ENCODE peak calls at places on chromosome 7, in six cellular contexts. B is K562, D is H1, Y is GM12891, K is HepG2, U is GM12878. G is an unnamed sample.

GRCh38 chr7:155441856-155442255 is 16.1 kb upstream of the EN2 start:
- DNase-seq in B (no peak), K (no peak), U (no peak), Y (no peak), D (no peak), G (no peak)

GRCh38 chr7:111953611-111954010 is 252.6 kb downstream of the DOCK4 start:
- DNase-seq in U (peak), K (peak), B (no peak), Y (no peak), D (no peak), G (no peak)

GRCh38 chr7:129646369-129647021 is 35.0 kb downstream of the NRF1 start:
- DNase-seq in Y (no peak), B (no peak), K (no peak), D (no peak), U (no peak), G (no peak)

GRCh38 chr7:362416-363096 is 72.6 kb downstream of the FOXL3 start:
- DNase-seq in K (no peak), D (no peak), Y (no peak), B (no peak), U (no peak), G (no peak)

GRCh38 chr7:101134399-101134980 is 7.6 kb downstream of the SERPINE1 start:
- DNase-seq in Y (no peak), D (no peak), U (no peak), K (no peak), B (no peak), G (no peak)

GRCh38 chr7:157676001-157676400 is 339.2 kb downstream of the DNAJB6 start:
- DNase-seq in U (no peak), B (no peak), Y (no peak), K (no peak), D (no peak), G (no peak)

GRCh38 chr7:11703829-11704228 is 128.2 kb downstream of the THSD7A start:
- DNase-seq in U (no peak), K (no peak), D (no peak), B (no peak), Y (no peak), G (no peak)

GRCh38 chr7:151013728-151014497 is 10.4 kb downstream of the ATG9B start:
- DNase-seq in K (no peak), B (peak), U (peak), D (peak), Y (peak), G (peak)

GRCh38 chr7:21370283-21370982 is 57.5 kb upstream of the SP4 start:
- DNase-seq in U (no peak), Y (no peak), D (no peak), B (no peak), K (no peak), G (no peak)

GRCh38 chr7:107960306-107960705 is 42.7 kb downstream of the LAMB1 start:
- DNase-seq in B (no peak), U (no peak), K (no peak), Y (no peak), D (no peak), G (no peak)

GRCh38 chr7:79936281-79936983 is 198.2 kb upstream of the GNAI1 start:
- DNase-seq in B (no peak), U (no peak), D (no peak), Y (no peak), K (no peak), G (no peak)

GRCh38 chr7:6271694-6272371 is 591 bp downstream of the CYTH3 start:
- DNase-seq in K (no peak), Y (no peak), B (peak), D (no peak), U (no peak), G (peak)

GRCh38 chr7:35004531-35005096 is 32.7 kb downstream of the DPY19L1 start:
- DNase-seq in Y (no peak), K (peak), B (no peak), D (no peak), U (no peak), G (no peak)

GRCh38 chr7:157457355-157458253 is 120.8 kb downstream of the DNAJB6 start:
- DNase-seq in Y (no peak), U (no peak), D (no peak), B (no peak), K (no peak), G (no peak)

GRCh38 chr7:148356303-148356702 is 234.3 kb upstream of the C7orf33 start:
- DNase-seq in U (no peak), K (no peak), B (no peak), D (no peak), Y (no peak), G (no peak)

GRCh38 chr7:16764942-16765341 is 11.4 kb downstream of the TSPAN13 start:
- DNase-seq in U (no peak), B (no peak), K (no peak), Y (no peak), D (no peak), G (no peak)

GRCh38 chr7:1979591-1980560 is 252.9 kb downstream of the MAD1L1 start:
- DNase-seq in D (no peak), B (peak), K (no peak), U (no peak), Y (peak), G (peak)

GRCh38 chr7:11831383-11831726 is 643 bp downstream of the THSD7A start:
- DNase-seq in B (no peak), Y (no peak), K (no peak), D (no peak), U (no peak), G (no peak)

GRCh38 chr7:6545398-6546126 is 5.7 kb downstream of the GRID2IP start:
- DNase-seq in K (no peak), Y (no peak), B (no peak), D (no peak), U (no peak), G (no peak)

GRCh38 chr7:45064047-45064725 is 24.6 kb downstream of the NACAD start:
- DNase-seq in B (no peak), Y (no peak), K (no peak), D (no peak), U (no peak), G (no peak)

GRCh38 chr7:65269150-65269856 is 104.4 kb upstream of the ZNF92 start:
- DNase-seq in D (peak), Y (no peak), B (peak), U (peak), K (peak), G (no peak)

GRCh38 chr7:36692444-36692843 is 31.9 kb downstream of the AOAH start:
- DNase-seq in Y (no peak), K (no peak), U (no peak), B (no peak), D (no peak), G (no peak)

GRCh38 chr7:128948312-128948973 is 10.7 kb downstream of the IRF5 start:
- DNase-seq in B (no peak), Y (no peak), K (no peak), D (no peak), U (no peak), G (no peak)

GRCh38 chr7:123750389-123751230 is 1.8 kb upstream of the WASL start:
- DNase-seq in U (no peak), D (no peak), Y (no peak), K (no peak), B (no peak), G (no peak)

GRCh38 chr7:37420931-37421330 is 27.7 kb downstream of the ELMO1 start:
- DNase-seq in Y (no peak), K (no peak), U (no peak), B (no peak), D (no peak), G (no peak)

GRCh38 chr7:32587431-32587948 is 92.2 kb downstream of the AVL9 start:
- DNase-seq in Y (no peak), K (peak), D (no peak), B (no peak), U (no peak), G (no peak)

GRCh38 chr7:33806284-33807157 is 98.8 kb upstream of the BMPER start:
- DNase-seq in B (no peak), Y (no peak), D (no peak), K (peak), U (no peak), G (no peak)

DNA sequence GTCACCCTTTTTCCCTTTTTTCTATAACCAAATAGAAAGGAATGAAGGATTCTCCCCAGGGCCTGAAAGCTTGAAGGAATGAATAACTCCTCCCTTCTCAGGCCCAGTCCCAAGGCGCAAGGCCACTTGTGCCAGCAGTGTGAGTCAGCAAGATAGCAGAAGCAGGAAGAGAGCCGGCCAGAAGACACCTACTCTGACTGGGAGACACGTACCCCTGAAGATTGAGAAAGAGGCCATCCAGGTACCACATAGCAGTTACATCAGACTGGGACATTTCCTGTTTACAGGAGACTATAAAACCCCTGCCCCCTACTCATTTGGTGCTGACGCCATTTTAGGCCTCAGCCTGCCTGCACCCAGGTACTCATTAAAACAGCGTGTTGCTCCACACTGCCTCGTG is 65.5 kb downstream of the LRRC17 start:
- DNase-seq in B (no peak), Y (no peak), D (no peak), U (no peak), K (no peak), G (no peak)
- TF ChIP-seq POLR2A in B (peak), Y (no peak), D (no peak), U (no peak), K (no peak), G (no peak)

GRCh38 chr7:105354383-105354782 is 34.3 kb downstream of the SRPK2 start:
- DNase-seq in Y (no peak), U (no peak), D (no peak), B (no peak), K (no peak), G (no peak)

GRCh38 chr7:105355701-105356100 is 33.0 kb downstream of the SRPK2 start:
- DNase-seq in B (no peak), Y (no peak), D (no peak), K (no peak), U (no peak), G (no peak)

GRCh38 chr7:105352018-105352612 is 36.6 kb downstream of the SRPK2 start:
- DNase-seq in Y (peak), K (no peak), D (no peak), B (no peak), U (peak), G (peak)

GRCh38 chr7:105352922-105353668 is 35.6 kb downstream of the SRPK2 start:
- DNase-seq in K (no peak), B (no peak), Y (no peak), D (no peak), U (no peak), G (no peak)

DNA sequence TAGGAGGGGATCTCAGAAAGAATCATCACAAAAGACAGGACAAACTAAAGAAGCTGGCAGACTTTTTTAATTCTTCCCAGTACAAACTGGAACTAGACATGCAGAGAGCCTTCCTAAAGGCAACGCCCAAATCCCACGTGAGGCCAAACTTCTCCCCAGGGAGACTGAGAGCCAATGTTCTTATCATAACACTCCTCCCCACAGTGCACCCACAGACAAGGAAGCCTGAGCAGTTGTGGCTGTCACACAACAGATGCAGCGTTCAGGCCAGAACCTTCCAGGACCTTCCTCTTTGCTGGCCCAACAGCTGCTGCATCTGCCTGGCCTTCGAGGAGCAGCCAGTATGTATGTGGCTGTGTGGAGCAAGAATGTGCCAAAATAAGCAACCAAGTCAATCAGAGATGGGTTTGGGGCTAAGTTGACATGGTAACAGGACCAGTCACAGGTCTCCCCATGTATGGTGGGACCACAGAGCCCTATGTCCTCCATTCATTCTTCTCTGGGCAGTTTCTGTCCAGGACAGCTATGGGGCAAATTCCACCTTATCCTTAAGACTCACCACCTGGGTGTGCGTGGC is 34.9 kb downstream of the SRPK2 start:
- DNase-seq in U (no peak), B (peak), Y (no peak), D (no peak), K (no peak), G (no peak)
- TF ChIP-seq TAF1 in U (no peak), B (no peak), Y (no peak), D (no peak), K (no peak), G (no peak)

GRCh38 chr7:17966706-17967105 is 26.4 kb upstream of the SNX13 start:
- DNase-seq in D (no peak), B (no peak), U (no peak), K (no peak), Y (no peak), G (no peak)

GRCh38 chr7:17971392-17971791 is 31.1 kb upstream of the SNX13 start:
- DNase-seq in Y (no peak), D (no peak), K (no peak), B (no peak), U (no peak), G (no peak)

GRCh38 chr7:17963281-17963680 is 23.0 kb upstream of the SNX13 start:
- DNase-seq in D (no peak), U (no peak), B (no peak), K (peak), Y (no peak), G (no peak)

GRCh38 chr7:17965600-17965999 is 25.3 kb upstream of the SNX13 start:
- DNase-seq in D (no peak), B (no peak), K (no peak), Y (no peak), U (no peak), G (no peak)

DNA sequence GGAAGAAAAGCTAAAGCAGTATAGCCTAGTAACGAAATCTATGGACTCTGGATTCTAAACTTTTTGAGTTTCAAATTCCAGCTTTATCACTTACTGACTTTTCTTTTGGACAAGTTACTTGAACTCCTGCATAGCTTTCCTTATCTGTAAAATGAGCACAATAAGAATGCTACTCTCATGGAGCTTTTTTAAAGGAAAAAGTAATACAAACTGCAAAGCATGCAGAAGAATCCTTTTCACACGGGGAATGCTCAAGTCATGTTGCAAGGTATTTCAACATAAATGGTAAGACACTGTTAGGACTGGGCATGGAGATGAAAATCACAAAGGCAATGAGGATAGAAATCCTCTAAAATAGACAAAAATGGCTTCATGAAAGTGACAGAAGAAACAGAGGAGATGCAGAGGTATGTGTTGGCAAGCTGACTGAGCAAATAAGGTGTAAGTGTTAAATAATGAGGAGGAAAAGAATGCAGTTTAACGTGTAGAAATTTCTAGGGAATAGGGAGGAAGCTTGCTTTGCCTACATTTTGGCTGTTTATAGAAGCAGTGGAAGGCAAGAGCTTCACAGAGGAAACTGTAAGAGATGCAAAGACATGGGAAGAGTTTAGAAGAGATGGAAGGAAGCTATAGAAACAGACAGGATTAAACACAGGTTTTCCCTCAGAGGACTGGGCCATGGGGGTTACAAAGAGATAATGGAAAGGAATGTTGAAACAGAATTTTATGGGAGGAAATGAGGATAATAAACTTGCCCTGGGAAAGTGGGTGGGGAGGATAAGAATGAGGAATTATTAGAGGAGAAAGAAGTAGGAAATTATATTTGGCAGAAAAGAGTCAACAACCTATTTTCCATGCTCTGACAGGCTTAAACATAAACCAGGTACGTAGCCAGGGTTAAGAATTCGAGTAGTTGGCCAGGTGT is 28.8 kb upstream of the SNX13 start:
- DNase-seq in K (no peak), U (no peak), D (no peak), Y (no peak), B (no peak), G (no peak)
- TF ChIP-seq POLR2A in K (no peak), U (no peak), D (no peak), Y (no peak), B (no peak), G (no peak)

GRCh38 chr7:117323877-117324699 is 1.2 kb upstream of the WNT2 start:
- DNase-seq in D (no peak), U (no peak), Y (no peak), K (no peak), B (no peak), G (no peak)
- TF ChIP-seq TAF1 in D (no peak), U (no peak), Y (no peak), K (no peak), B (no peak), G (no peak)

GRCh38 chr7:26278769-26279168 is 12.9 kb upstream of the SNX10 start:
- DNase-seq in Y (no peak), U (no peak), D (no peak), K (peak), B (peak), G (no peak)
- TF ChIP-seq POLR2A in Y (no peak), U (no peak), D (no peak), K (no peak), B (no peak), G (no peak)

GRCh38 chr7:27068316-27068715 is 27.5 kb downstream of the HOXA1 start:
- DNase-seq in D (no peak), B (no peak), U (no peak), Y (no peak), K (no peak), G (no peak)

GRCh38 chr7:27071622-27072390 is 24.0 kb downstream of the HOXA1 start:
- DNase-seq in B (peak), K (no peak), Y (no peak), D (no peak), U (no peak), G (no peak)

GRCh38 chr7:27078616-27079233 is 17.1 kb downstream of the HOXA1 start:
- DNase-seq in U (no peak), B (no peak), D (no peak), K (no peak), Y (no peak), G (no peak)

DNA sequence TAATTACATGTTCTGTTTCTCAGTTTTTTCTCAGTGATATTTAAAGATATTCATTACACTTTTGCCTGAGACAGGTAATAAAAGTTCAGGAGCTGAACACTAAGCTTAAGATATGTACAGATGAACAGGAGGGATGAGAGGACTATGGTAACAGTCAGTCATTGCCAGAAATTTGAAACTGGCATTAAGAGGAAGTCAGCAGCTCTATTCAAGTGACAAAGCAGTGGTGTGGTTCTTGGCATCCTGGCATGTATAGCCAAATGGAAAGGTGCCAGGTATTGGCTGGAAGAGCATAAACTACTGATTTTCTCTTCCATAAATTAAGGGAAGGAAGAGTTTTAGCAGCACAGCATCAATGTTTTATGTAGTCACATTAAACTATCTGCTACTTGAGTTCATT is 22.7 kb downstream of the HOXA1 start:
- DNase-seq in D (no peak), U (no peak), K (no peak), Y (no peak), B (no peak), G (no peak)
- TF ChIP-seq TAF1 in D (no peak), U (no peak), K (no peak), Y (no peak), B (no peak), G (no peak)

GRCh38 chr7:94403546-94403945 is 8.9 kb downstream of the COL1A2 start:
- DNase-seq in Y (no peak), K (no peak), B (no peak), D (no peak), U (no peak), G (no peak)
- TF ChIP-seq POLR2A in Y (no peak), K (no peak), B (no peak), D (no peak), U (no peak), G (no peak)

GRCh38 chr7:54253036-54253373 is 289.2 kb upstream of the VSTM2A start:
- DNase-seq in K (no peak), D (no peak), U (no peak), B (no peak), Y (no peak), G (no peak)
- TF ChIP-seq TAF1 in K (no peak), D (no peak), U (no peak), B (no peak), Y (no peak), G (no peak)

GRCh38 chr7:42207420-42207819 is 29.6 kb downstream of the GLI3 start:
- DNase-seq in B (no peak), K (no peak), U (no peak), D (no peak), Y (no peak), G (no peak)

GRCh38 chr7:42198296-42198695 is 38.7 kb downstream of the GLI3 start:
- DNase-seq in U (no peak), K (no peak), B (no peak), D (no peak), Y (no peak), G (no peak)

GRCh38 chr7:42203336-42203735 is 33.7 kb downstream of the GLI3 start:
- DNase-seq in B (no peak), Y (no peak), K (no peak), U (no peak), D (no peak), G (no peak)

GRCh38 chr7:42198974-42199668 is 37.9 kb downstream of the GLI3 start:
- DNase-seq in Y (no peak), B (no peak), U (no peak), D (no peak), K (no peak), G (no peak)

DNA sequence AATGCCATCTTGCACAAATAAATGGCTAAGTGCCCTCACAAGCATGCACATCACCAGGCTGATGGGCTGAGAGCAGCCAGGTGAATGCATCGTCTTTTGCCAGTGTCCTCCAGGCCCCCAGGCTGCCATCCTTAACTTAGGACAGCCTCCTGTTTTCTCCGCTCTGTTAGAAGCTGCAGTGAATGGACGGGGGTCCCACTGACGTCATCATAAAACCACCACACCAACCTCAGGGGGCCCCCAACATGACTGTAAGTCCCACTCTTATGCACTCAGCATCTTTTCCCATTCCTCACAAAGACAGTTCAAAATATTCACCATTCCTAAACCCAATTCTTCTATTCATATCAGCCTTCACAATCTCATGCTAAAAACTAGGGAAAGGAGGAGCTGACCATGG is 34.4 kb downstream of the GLI3 start:
- DNase-seq in B (no peak), Y (no peak), D (no peak), K (no peak), U (no peak), G (no peak)
- TF ChIP-seq POLR2A in B (no peak), Y (no peak), D (no peak), K (no peak), U (no peak), G (no peak)

G was measured in GM12892.